ENCODE peak calls at places on chromosomes 13 and 19, in seven cellular contexts. X is aorta, D is left ventricle myocardium inferior, P is brain microvascular endothelial cell, I is SK-N-SH, U is mesenchymal stem cell, C is uterus. K is an unnamed sample.

GRCh38 chr13:72290962-72291681 is 424.1 kb upstream of the DACH1 start:
- DNase-seq in C (no peak), U (peak; percentile 38), P (peak; percentile 58), I (no peak), D (no peak), X (no peak), K (no peak)

GRCh38 chr13:93752506-93752905 is 525.9 kb downstream of the GPC6 start:
- DNase-seq in P (no peak), D (peak; percentile 12), C (no peak), I (peak; percentile 9), X (no peak), U (peak; percentile 69), K (no peak)

GRCh38 chr13:48625396-48626076 is 28.2 kb upstream of the CYSLTR2 start:
- DNase-seq in P (no peak), I (no peak), D (no peak), C (no peak), X (no peak), U (no peak), K (no peak)

GRCh38 chr13:25756916-25757315 is 294.9 kb downstream of the SHISA2 start:
- DNase-seq in P (no peak), C (no peak), X (no peak), I (no peak), D (no peak), U (no peak), K (no peak)

GRCh38 chr19:2602391-2603181 is 99.9 kb downstream of the GNG7 start:
- DNase-seq in C (peak; percentile 93), U (peak; percentile 84), P (peak; percentile 73), D (peak; percentile 87), X (peak; percentile 92), I (peak; percentile 87), K (peak; percentile 95)

GRCh38 chr13:20608438-20609020 is 41.6 kb downstream of the IFT88 start:
- DNase-seq in X (no peak), P (no peak), D (no peak), C (no peak), I (no peak), U (no peak), K (no peak)

GRCh38 chr13:63010072-63010658 is 1594.5 kb upstream of the PCDH20 start:
- DNase-seq in I (no peak), X (no peak), P (no peak), C (no peak), U (no peak), D (no peak), K (no peak)

GRCh38 chr19:49588370-49589122 is 2.4 kb upstream of the PRR12 start:
- DNase-seq in X (no peak), I (no peak), P (no peak), U (no peak), C (no peak), D (no peak), K (no peak)

GRCh38 chr13:34640179-34640929 is 301.7 kb upstream of the NBEA start:
- DNase-seq in C (no peak), I (no peak), P (no peak), X (no peak), D (no peak), U (no peak), K (no peak)

GRCh38 chr13:114067886-114068722 is 64.3 kb downstream of the RASA3 start:
- DNase-seq in U (no peak), C (peak; percentile 21), D (no peak), I (no peak), P (no peak), X (peak; percentile 54), K (no peak)

GRCh38 chr19:3507371-3508120 is 1.4 kb downstream of the FZR1 start:
- DNase-seq in D (no peak), C (peak; percentile 53), I (peak; percentile 55), U (peak; percentile 40), X (no peak), P (no peak), K (peak; percentile 61)

DNA sequence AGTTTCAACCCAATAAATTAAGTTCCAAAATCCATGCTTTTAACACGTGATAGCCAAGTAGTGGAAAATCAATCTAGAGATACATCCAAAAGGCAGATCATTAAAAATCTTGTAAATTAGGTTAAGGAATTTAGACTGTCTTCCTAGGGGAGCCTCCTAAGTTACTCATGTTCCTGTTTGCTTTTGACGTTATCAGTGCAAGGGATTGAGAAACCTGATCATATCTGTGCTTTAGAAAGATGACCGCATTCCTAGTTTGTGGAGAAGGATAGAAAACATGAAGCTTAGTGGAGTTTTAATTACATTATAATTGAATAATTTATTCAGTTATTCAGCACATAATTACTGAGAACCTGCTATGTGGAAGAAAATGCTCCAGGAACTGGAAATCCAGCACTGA is 251.0 kb upstream of the ARGLU1 start:
- DNase-seq in D (no peak), I (no peak), P (no peak), X (no peak), C (no peak), U (no peak), K (no peak)
- H3K27ac ChIP-seq in D (no peak overlapping the region), I (no peak overlapping the region), P (no peak overlapping the region), X (no peak overlapping the region), C (no peak overlapping the region), U (no peak overlapping the region), K (no peak overlapping the region)

GRCh38 chr13:99018418-99019180 is 40.7 kb upstream of the DOCK9 start:
- DNase-seq in X (no peak), D (no peak), U (peak; percentile 39), C (no peak), P (no peak), I (no peak), K (no peak)
- H3K27ac ChIP-seq in X (no peak overlapping the region), D (no peak overlapping the region), U (no peak overlapping the region), C (no peak overlapping the region), P (peak overlapping the region; percentile 14), I (peak overlapping the region; percentile 71), K (no peak overlapping the region)

GRCh38 chr19:56690668-56691067 is 19.1 kb upstream of the ZNF835 start:
- DNase-seq in D (no peak), P (no peak), U (no peak), C (no peak), I (no peak), X (no peak), K (no peak)
- H3K27ac ChIP-seq in D (no peak overlapping the region), P (no peak overlapping the region), U (no peak overlapping the region), C (no peak overlapping the region), I (no peak overlapping the region), X (no peak overlapping the region), K (no peak overlapping the region)

GRCh38 chr13:26951581-26952177 is 191.1 kb upstream of the GPR12 start:
- DNase-seq in X (no peak), U (no peak), I (no peak), P (no peak), D (no peak), C (no peak), K (no peak)

GRCh38 chr13:26949701-26950345 is 189.2 kb upstream of the GPR12 start:
- DNase-seq in I (peak; percentile 36), U (no peak), C (no peak), D (no peak), X (no peak), P (no peak), K (no peak)

GRCh38 chr13:26950546-26950945 is 190.0 kb upstream of the GPR12 start:
- DNase-seq in X (no peak), C (no peak), I (no peak), D (no peak), U (no peak), P (no peak), K (no peak)

GRCh38 chr13:26952551-26953138 is 192.1 kb upstream of the GPR12 start:
- DNase-seq in I (no peak), U (no peak), D (no peak), C (no peak), X (no peak), P (no peak), K (no peak)

DNA sequence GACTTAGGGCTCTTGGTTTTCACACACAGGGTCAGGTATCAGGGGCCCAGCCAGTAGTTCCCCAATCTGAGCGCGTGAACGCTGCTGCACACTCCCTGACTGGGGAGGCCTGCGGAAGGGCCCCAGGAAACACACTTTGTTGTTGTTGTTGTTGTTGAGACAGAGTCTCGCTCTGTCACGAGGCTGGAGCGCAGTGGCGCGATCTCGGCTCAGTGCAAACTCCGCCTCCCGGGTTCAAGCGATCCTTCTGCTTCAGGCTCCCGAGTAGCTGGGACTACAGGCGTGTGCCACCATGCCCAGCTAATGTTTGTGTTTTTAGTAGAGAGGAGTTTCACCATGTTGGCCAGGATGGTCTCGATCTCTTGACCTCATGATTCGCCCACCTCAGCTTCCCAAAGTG is 190.4 kb upstream of the GPR12 start:
- DNase-seq in C (no peak), X (no peak), I (no peak), P (no peak), D (no peak), U (no peak), K (no peak)
- H3K27ac ChIP-seq in C (no peak overlapping the region), X (no peak overlapping the region), I (no peak overlapping the region), P (no peak overlapping the region), D (no peak overlapping the region), U (no peak overlapping the region), K (no peak overlapping the region)

GRCh38 chr13:111213964-111214726 is 99.0 kb downstream of the ARHGEF7 start:
- DNase-seq in U (no peak), X (no peak), P (no peak), C (no peak), D (no peak), I (no peak), K (no peak)

GRCh38 chr13:111215081-111216047 is 100.3 kb downstream of the ARHGEF7 start:
- DNase-seq in P (no peak), U (no peak), I (no peak), D (no peak), C (no peak), X (no peak), K (no peak)

GRCh38 chr13:111217661-111218060 is 102.6 kb downstream of the ARHGEF7 start:
- DNase-seq in X (peak; percentile 67), I (no peak), U (no peak), C (no peak), D (no peak), P (no peak), K (no peak)

GRCh38 chr13:111219306-111219705 is 101.1 kb upstream of the TEX29 start:
- DNase-seq in D (peak; percentile 41), C (no peak), U (peak; percentile 75), I (no peak), X (peak; percentile 78), P (peak; percentile 83), K (peak; percentile 58)

GRCh38 chr13:111216166-111216960 is 101.3 kb downstream of the ARHGEF7 start:
- DNase-seq in D (no peak), P (no peak), I (peak; percentile 61), U (peak; percentile 53), C (no peak), X (no peak), K (no peak)
- H3K27ac ChIP-seq in D (peak overlapping the region; percentile 44), P (no peak overlapping the region), I (no peak overlapping the region), U (no peak overlapping the region), C (peak overlapping the region; percentile 38), X (peak overlapping the region; percentile 49), K (no peak overlapping the region)

GRCh38 chr19:10819124-10820060 is 16.6 kb downstream of the TMED1 start:
- DNase-seq in X (no peak), U (no peak), D (no peak), I (no peak), C (no peak), P (no peak), K (no peak)
- H3K27ac ChIP-seq in X (no peak overlapping the region), U (no peak overlapping the region), D (no peak overlapping the region), I (peak overlapping the region; percentile 91), C (peak overlapping the region; percentile 89), P (no peak overlapping the region), K (no peak overlapping the region)

DNA sequence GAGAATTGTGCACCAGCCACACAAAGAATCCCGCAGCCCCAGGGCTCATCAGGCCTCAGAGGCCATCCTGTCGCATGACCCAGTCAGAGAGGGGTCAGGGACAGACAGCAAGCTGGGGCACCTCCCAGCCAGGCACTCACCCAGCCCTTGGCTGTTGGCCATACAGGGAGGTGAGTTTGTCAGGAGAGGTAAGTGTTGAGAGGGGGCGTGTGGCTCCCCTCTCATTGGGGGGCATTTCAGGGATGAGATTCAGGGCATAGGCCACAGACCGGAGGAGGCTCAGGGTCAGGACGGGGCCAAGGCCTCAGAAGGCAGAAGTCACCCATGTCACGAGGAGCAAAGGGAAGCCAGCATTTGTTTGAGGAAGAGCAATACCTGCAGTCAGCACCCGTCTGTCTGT is 37.1 kb downstream of the MYO9B start:
- DNase-seq in X (peak; percentile 78), I (no peak), C (no peak), P (no peak), D (no peak), U (no peak), K (no peak)
- H3K27ac ChIP-seq in X (no peak overlapping the region), I (no peak overlapping the region), C (no peak overlapping the region), P (no peak overlapping the region), D (peak overlapping the region; percentile 5), U (no peak overlapping the region), K (peak overlapping the region; percentile 0)